ENCODE peak calls at places on chromosome 5, in eight cellular contexts. U, N, M, Z, P, C, I and W are unnamed samples.
A peak's percentile ranks its signal among the peaks of the same experiment; 100 is the strongest.

GRCh38 chr5:166648736-166649135 is 1642.7 kb upstream of the WWC1 start:
- DNase-seq in M (no peak), Z (no peak), I (no peak), N (no peak), U (no peak), C (no peak), P (no peak), W (no peak)

GRCh38 chr5:33978307-33978706 is 6.2 kb downstream of the SLC45A2 start:
- DNase-seq in Z (no peak), U (no peak), M (no peak), I (no peak), P (no peak), C (no peak), N (no peak), W (no peak)

GRCh38 chr5:54440456-54440893 is 15.0 kb upstream of the HSPB3 start:
- DNase-seq in P (no peak), C (no peak), I (no peak), Z (no peak), N (no peak), M (no peak), U (no peak), W (no peak)

GRCh38 chr5:62340392-62340791 is 34.4 kb downstream of the KIF2A start:
- DNase-seq in P (no peak), N (no peak), C (peak; percentile 43), U (no peak), M (peak; percentile 53), Z (no peak), I (peak; percentile 34), W (peak; percentile 56)

GRCh38 chr5:59276886-59277514 is 616.5 kb downstream of the PDE4D start:
- DNase-seq in C (peak; percentile 14), U (no peak), P (no peak), Z (no peak), I (no peak), N (no peak), M (peak; percentile 94), W (peak; percentile 11)

GRCh38 chr5:118146824-118147223 is 841.5 kb downstream of the DTWD2 start:
- DNase-seq in P (no peak), U (no peak), C (no peak), I (no peak), N (no peak), M (no peak), Z (no peak), W (no peak)

GRCh38 chr5:123672067-123672466 is 160.1 kb downstream of the CSNK1G3 start:
- DNase-seq in M (no peak), I (no peak), U (no peak), C (no peak), P (no peak), N (no peak), Z (no peak), W (no peak)

GRCh38 chr5:75509956-75510355 is 1.5 kb downstream of the CERT1 start:
- DNase-seq in C (peak; percentile 64), P (peak; percentile 1), U (peak; percentile 29), M (peak; percentile 33), N (no peak), Z (peak; percentile 4), I (peak; percentile 72), W (peak; percentile 62)

GRCh38 chr5:174692982-174693422 is 31.4 kb upstream of the MSX2 start:
- DNase-seq in N (no peak), Z (no peak), C (no peak), P (no peak), I (no peak), M (no peak), U (no peak), W (no peak)

GRCh38 chr5:174687503-174687902 is 36.9 kb upstream of the MSX2 start:
- DNase-seq in I (no peak), P (no peak), U (no peak), M (no peak), C (no peak), N (no peak), Z (no peak), W (no peak)

GRCh38 chr5:174690256-174690655 is 34.1 kb upstream of the MSX2 start:
- DNase-seq in I (peak; percentile 17), P (no peak), C (peak; percentile 6), M (peak; percentile 24), N (no peak), Z (no peak), U (peak; percentile 1), W (peak; percentile 30)

GRCh38 chr5:174692381-174692780 is 32.0 kb upstream of the MSX2 start:
- DNase-seq in C (no peak), P (no peak), M (no peak), N (no peak), I (no peak), Z (no peak), U (no peak), W (no peak)

DNA sequence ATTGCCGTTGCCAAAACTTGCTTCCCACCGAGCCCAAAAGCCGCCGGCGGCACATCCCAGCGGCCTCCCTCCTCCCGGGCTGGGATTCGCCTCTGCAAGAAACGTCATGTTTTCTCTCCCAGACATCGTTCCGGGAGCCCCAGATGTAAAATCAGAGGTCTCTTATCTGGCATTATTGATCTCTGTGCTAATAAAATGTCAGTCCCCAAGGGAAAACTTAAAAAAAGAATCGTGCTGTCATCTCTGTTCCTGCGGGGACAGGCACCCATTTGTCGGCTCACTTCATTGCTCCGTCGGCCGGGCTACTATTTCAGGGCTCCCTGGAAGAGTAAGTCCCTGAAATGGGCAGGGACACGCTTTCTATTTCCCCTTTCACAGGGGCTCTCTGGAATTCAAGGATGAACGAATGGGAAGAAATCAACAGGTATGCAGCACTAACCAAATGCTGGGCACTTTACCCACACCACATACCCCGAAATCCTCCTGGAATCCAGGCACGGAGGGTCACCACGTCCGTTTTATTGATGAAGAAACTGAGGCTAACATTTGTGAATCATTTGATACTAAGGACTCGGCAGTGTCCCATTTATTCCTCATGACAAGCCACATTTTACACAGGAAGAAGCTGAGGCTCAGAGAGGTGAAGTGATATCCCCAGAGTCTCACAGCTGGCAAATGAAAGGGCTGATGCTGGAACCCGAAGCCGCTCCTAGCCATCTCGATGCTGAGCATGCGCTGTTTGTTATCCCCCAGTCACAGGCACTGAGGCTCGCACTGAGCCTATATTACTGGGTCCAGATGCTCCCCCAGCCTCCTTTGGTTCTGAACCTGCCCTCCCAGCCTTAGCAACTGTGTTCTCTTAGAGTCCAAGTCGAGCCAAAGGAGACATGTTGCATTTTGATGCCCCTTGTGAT is 35.7 kb upstream of the MSX2 start:
- DNase-seq in I (no peak), C (no peak), M (no peak), N (no peak), Z (no peak), U (no peak), P (no peak), W (no peak)
- H3K4me3 ChIP-seq in I (no peak overlapping the region), C (no peak overlapping the region), M (no peak overlapping the region), N (no peak overlapping the region), Z (no peak overlapping the region), U (no peak overlapping the region), P (no peak overlapping the region), W (no peak overlapping the region)

GRCh38 chr5:15645776-15646175 is 145.8 kb downstream of the FBXL7 start:
- DNase-seq in Z (no peak), C (no peak), U (peak; percentile 6), M (no peak), I (peak; percentile 58), P (no peak), N (no peak), W (peak; percentile 39)

GRCh38 chr5:15645376-15645775 is 145.4 kb downstream of the FBXL7 start:
- DNase-seq in P (no peak), N (no peak), M (no peak), Z (no peak), C (peak; percentile 45), U (peak; percentile 47), I (peak; percentile 67), W (peak; percentile 59)

GRCh38 chr5:15646351-15646750 is 146.4 kb downstream of the FBXL7 start:
- DNase-seq in Z (no peak), N (no peak), P (no peak), U (peak; percentile 23), M (no peak), I (peak; percentile 63), C (no peak), W (peak; percentile 63)

GRCh38 chr5:15647251-15647650 is 147.3 kb downstream of the FBXL7 start:
- DNase-seq in Z (no peak), M (no peak), I (no peak), U (no peak), P (no peak), C (no peak), N (no peak), W (no peak)

DNA sequence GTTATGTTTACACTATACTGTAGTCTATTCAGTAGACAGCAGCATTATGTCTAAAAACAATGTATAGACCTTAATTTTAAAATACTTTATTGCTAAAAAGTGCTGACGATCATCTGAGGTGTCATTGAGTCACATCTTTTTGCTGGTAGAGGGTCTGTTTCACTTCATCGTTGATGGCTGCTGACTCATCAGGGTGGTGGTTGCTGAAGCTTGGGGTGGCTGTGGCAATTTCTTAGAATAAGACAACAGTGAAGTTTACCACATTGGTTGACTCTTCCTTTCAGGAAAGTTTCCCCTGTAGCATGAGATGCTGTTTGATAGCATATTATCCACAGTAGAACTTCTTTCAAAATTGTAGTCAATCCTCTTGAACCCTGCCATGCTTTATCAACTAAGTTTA is 150.3 kb downstream of the FBXL7 start:
- DNase-seq in Z (no peak), N (no peak), M (no peak), C (no peak), U (no peak), P (no peak), I (peak; percentile 40), W (peak; percentile 21)
- H3K4me3 ChIP-seq in Z (no peak overlapping the region), N (no peak overlapping the region), M (no peak overlapping the region), C (no peak overlapping the region), U (no peak overlapping the region), P (no peak overlapping the region), I (no peak overlapping the region), W (no peak overlapping the region)

DNA sequence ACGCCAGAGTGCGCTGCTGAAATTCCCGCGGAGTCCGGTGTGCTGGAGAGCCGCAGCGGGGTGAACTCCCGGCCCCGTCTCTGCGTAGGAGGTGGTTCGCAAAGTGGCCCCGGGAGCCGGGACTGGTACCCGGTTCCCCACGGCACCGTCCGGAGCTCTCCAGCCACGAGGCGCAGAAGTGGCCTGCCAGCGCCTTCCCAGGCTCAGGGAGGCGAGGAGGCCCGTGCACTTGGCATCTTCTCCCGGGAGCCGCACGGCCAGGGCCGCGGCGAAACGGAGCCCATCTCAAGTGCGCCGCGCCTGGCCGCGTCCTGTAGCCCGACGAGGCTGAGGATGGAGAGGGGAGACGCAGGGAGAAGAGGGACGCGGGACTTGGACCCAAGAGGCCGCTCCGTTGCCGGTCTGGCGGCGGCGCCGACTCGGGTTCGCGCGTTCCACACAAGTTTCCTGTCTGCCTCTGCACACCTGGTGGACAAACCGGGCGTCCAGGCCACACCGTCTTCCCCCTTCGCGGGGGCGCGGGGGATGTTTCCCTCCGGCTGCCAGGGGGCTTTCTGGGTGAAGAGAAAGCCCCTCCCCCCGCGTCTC is 1.0 kb upstream of the IRX1 start:
- DNase-seq in C (no peak), Z (no peak), U (peak; percentile 46), M (peak; percentile 1), P (no peak), N (no peak), I (peak; percentile 78), W (peak; percentile 14)
- H3K4me3 ChIP-seq in C (no peak overlapping the region), Z (peak overlapping the region; percentile 15), U (peak overlapping the region; percentile 57), M (no peak overlapping the region), P (no peak overlapping the region), N (no peak overlapping the region), I (peak overlapping the region; percentile 84), W (peak overlapping the region; percentile 6)

DNA sequence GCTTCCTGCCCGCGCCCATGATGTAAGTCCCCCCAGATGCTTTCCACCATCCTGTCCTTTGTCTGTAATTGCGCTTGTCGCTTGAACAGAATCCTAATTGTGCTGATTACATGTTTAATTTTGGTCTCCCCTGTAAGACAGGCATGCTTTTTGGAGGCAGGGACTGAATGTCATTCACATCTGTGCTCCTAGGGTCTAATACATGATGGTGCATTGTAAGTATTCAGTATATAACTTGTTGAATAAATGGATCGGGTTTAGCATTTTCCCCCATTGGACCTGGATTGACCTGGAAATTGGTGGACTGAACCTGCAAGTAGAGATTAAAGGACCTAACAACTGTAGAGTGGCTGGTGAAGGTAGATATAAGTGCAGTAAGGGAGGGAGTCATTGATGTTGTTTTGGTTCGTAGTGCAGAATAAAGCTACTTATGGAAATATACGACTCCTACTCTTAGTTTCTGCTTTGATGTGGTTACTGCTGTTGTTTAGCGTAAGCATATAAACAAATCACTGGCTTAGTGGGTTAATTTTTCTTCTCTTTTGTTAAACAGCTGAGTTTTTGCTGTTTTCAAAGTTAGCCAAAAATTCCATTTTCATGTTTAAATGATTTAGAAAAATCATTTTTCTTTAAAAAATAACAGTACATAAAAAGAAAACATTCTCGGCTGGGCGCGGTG is 57.3 kb downstream of the TRIO start:
- DNase-seq in P (no peak), N (no peak), U (no peak), Z (no peak), C (no peak), I (no peak), M (no peak), W (no peak)
- H3K4me3 ChIP-seq in P (no peak overlapping the region), N (no peak overlapping the region), U (no peak overlapping the region), Z (no peak overlapping the region), C (no peak overlapping the region), I (no peak overlapping the region), M (no peak overlapping the region), W (no peak overlapping the region)